ENCODE peak calls at places on chromosomes 12 and 14, in five cellular contexts. T, D, H, A and X are unnamed samples.

GRCh38 chr12:92928431-92928961 is 599 bp downstream of the EEA1 start:
- DNase-seq in T (peak), D (no peak), H (peak), A (no peak), X (no peak)

GRCh38 chr12:11553871-11554533 is 95.5 kb upstream of the ETV6 start:
- DNase-seq in T (peak), D (no peak), H (peak), A (peak), X (peak)

GRCh38 chr14:56153271-56153670 is 35.1 kb downstream of the PELI2 start:
- DNase-seq in T (no peak), D (no peak), H (no peak), A (no peak), X (no peak)

GRCh38 chr12:68003777-68004176 is 14.5 kb downstream of the IFNG-AS1 start:
- DNase-seq in T (no peak), D (no peak), H (no peak), A (no peak), X (no peak)

GRCh38 chr14:29799718-29800117 is 127.9 kb downstream of the PRKD1 start:
- DNase-seq in T (no peak), D (no peak), H (no peak), A (no peak), X (no peak)

GRCh38 chr14:95039259-95039992 is 117.9 kb downstream of the DICER1 start:
- DNase-seq in T (no peak), D (no peak), H (no peak), A (no peak), X (no peak)

GRCh38 chr14:90742252-90742651 is 74.0 kb downstream of the TTC7B start:
- DNase-seq in T (no peak), D (no peak), H (no peak), A (no peak), X (no peak)

GRCh38 chr12:71041481-71041880 is 116.3 kb downstream of the TSPAN8 start:
- DNase-seq in T (no peak), D (no peak), H (no peak), A (no peak), X (no peak)

GRCh38 chr12:121610239-121611149 is 15.8 kb upstream of the ORAI1 start:
- DNase-seq in T (no peak), D (no peak), H (no peak), A (no peak), X (no peak)

GRCh38 chr14:36183402-36183801 is 6.9 kb upstream of the PTCSC3 start:
- DNase-seq in T (no peak), D (no peak), H (no peak), A (no peak), X (no peak)

GRCh38 chr12:93886533-93887511 is 209.6 kb downstream of the CRADD start:
- DNase-seq in T (no peak), D (no peak), H (no peak), A (no peak), X (no peak)

GRCh38 chr14:61153436-61153835 is 127.7 kb downstream of the TMEM30B start:
- DNase-seq in T (no peak), D (no peak), H (no peak), A (no peak), X (peak)

GRCh38 chr14:94174622-94175402 is 690 bp downstream of the PPP4R4 start:
- DNase-seq in T (no peak), D (peak), H (no peak), A (no peak), X (no peak)

GRCh38 chr12:132921685-132922084 is 34.3 kb upstream of the CHFR start:
- DNase-seq in T (no peak), D (no peak), H (no peak), A (no peak), X (no peak)

GRCh38 chr12:6871052-6871957 is 1.8 kb downstream of the SPSB2 start:
- DNase-seq in T (no peak), D (no peak), H (no peak), A (peak), X (no peak)

GRCh38 chr12:49301759-49302158 is 6.8 kb downstream of the PRPH start:
- DNase-seq in T (no peak), D (no peak), H (no peak), A (no peak), X (no peak)

GRCh38 chr12:47903927-47904646 is 707 bp downstream of the VDR start:
- DNase-seq in T (peak), D (no peak), H (no peak), A (no peak), X (no peak)

GRCh38 chr12:79997115-79997805 is 62.4 kb upstream of the PPP1R12A start:
- DNase-seq in T (no peak), D (no peak), H (no peak), A (no peak), X (no peak)

GRCh38 chr14:70907996-70908917 is 998 bp downstream of the PCNX1 start:
- DNase-seq in T (peak), D (peak), H (no peak), A (peak), X (peak)

GRCh38 chr14:85487215-85487614 is 42.7 kb upstream of the FLRT2 start:
- DNase-seq in T (no peak), D (no peak), H (no peak), A (no peak), X (no peak)

GRCh38 chr14:64910847-64911495 is 3.3 kb upstream of the CHURC1 start:
- DNase-seq in T (no peak), D (no peak), H (peak), A (peak), X (peak)

GRCh38 chr12:25935355-25936144 is 22.9 kb upstream of the RASSF8 start:
- DNase-seq in T (no peak), D (no peak), H (no peak), A (no peak), X (no peak)

GRCh38 chr12:16955083-16955657 is 349.2 kb upstream of the LMO3 start:
- DNase-seq in T (no peak), D (no peak), H (no peak), A (no peak), X (no peak)

GRCh38 chr12:122079532-122080081 is 1.1 kb downstream of the MLXIP start:
- DNase-seq in T (no peak), D (no peak), H (no peak), A (no peak), X (no peak)

GRCh38 chr12:114408881-114409795 is 3.2 kb upstream of the TBX5 start:
- DNase-seq in T (no peak), D (no peak), H (no peak), A (no peak), X (no peak)

GRCh38 chr12:78864483-78865296 is at the start of gene SYT1:
- DNase-seq in T (no peak), D (peak), H (peak), A (peak), X (no peak)

GRCh38 chr12:115450710-115451109 is 766.7 kb upstream of the TBX3 start:
- DNase-seq in T (no peak), D (no peak), H (no peak), A (no peak), X (no peak)

GRCh38 chr12:45477526-45477925 is 252.0 kb upstream of the ARID2 start:
- DNase-seq in T (no peak), D (no peak), H (no peak), A (no peak), X (no peak)

GRCh38 chr14:44898547-44898946 is 63.2 kb downstream of the KLHL28 start:
- DNase-seq in T (no peak), D (no peak), H (no peak), A (no peak), X (no peak)

GRCh38 chr14:38583471-38583870 is 327.6 kb upstream of the CLEC14A start:
- DNase-seq in T (no peak), D (no peak), H (no peak), A (no peak), X (no peak)

GRCh38 chr12:78802593-78802992 is 62.0 kb upstream of the SYT1 start:
- DNase-seq in T (no peak), D (no peak), H (no peak), A (no peak), X (no peak)